ENCODE peak calls at places on chromosomes 11 and 22, in nine cellular contexts. One of them, this sample, is unnamed.

GRCh38 chr11:95154514-95154913 is 64.9 kb downstream of the ENDOD1 start:
- DNase-seq in BE2C: peak; percentile 74
- DNase-seq in tibial artery: no peak
- DNase-seq in PC-9: peak; percentile 55
- DNase-seq in astrocyte of the cerebellum: peak; percentile 63
- DNase-seq in fibroblast of lung: peak; percentile 42
- DNase-seq in colonic mucosa: peak; percentile 53
- DNase-seq in CD8-positive, alpha-beta T cell: peak; percentile 49
- DNase-seq in psoas muscle: peak; percentile 54
- DNase-seq in this sample: peak; percentile 67

GRCh38 chr11:74204692-74205091 is 33.6 kb downstream of the PPME1 start:
- DNase-seq in fibroblast of lung: no peak
- DNase-seq in psoas muscle: no peak
- DNase-seq in astrocyte of the cerebellum: no peak
- DNase-seq in colonic mucosa: no peak
- DNase-seq in CD8-positive, alpha-beta T cell: no peak
- DNase-seq in BE2C: no peak
- DNase-seq in PC-9: no peak
- DNase-seq in tibial artery: no peak
- DNase-seq in this sample: no peak

GRCh38 chr11:72354356-72355115 is 79.8 kb downstream of the CLPB start:
- DNase-seq in psoas muscle: no peak
- DNase-seq in colonic mucosa: no peak
- DNase-seq in astrocyte of the cerebellum: no peak
- DNase-seq in BE2C: peak; percentile 78
- DNase-seq in PC-9: peak; percentile 50
- DNase-seq in CD8-positive, alpha-beta T cell: no peak
- DNase-seq in fibroblast of lung: peak; percentile 53
- DNase-seq in tibial artery: no peak
- DNase-seq in this sample: no peak

GRCh38 chr22:40401532-40401931 is 31.1 kb downstream of the SGSM3 start:
- DNase-seq in colonic mucosa: no peak
- DNase-seq in BE2C: no peak
- DNase-seq in tibial artery: no peak
- DNase-seq in PC-9: no peak
- DNase-seq in astrocyte of the cerebellum: no peak
- DNase-seq in fibroblast of lung: no peak
- DNase-seq in CD8-positive, alpha-beta T cell: peak; percentile 42
- DNase-seq in psoas muscle: no peak
- DNase-seq in this sample: no peak

GRCh38 chr11:96339704-96340554 is 3.1 kb downstream of the MAML2 start:
- DNase-seq in psoas muscle: no peak
- DNase-seq in BE2C: no peak
- DNase-seq in CD8-positive, alpha-beta T cell: no peak
- DNase-seq in PC-9: no peak
- DNase-seq in colonic mucosa: peak; percentile 43
- DNase-seq in fibroblast of lung: peak; percentile 72
- DNase-seq in tibial artery: no peak
- DNase-seq in astrocyte of the cerebellum: no peak
- DNase-seq in this sample: peak; percentile 46

GRCh38 chr22:21693999-21694341 is 28.2 kb downstream of the PPIL2 start:
- DNase-seq in BE2C: no peak
- DNase-seq in fibroblast of lung: no peak
- DNase-seq in colonic mucosa: no peak
- DNase-seq in CD8-positive, alpha-beta T cell: no peak
- DNase-seq in astrocyte of the cerebellum: no peak
- DNase-seq in PC-9: no peak
- DNase-seq in tibial artery: no peak
- DNase-seq in psoas muscle: no peak
- DNase-seq in this sample: no peak

GRCh38 chr11:61885784-61886580 is 5.4 kb downstream of the FADS3 start:
- DNase-seq in tibial artery: no peak
- DNase-seq in psoas muscle: no peak
- DNase-seq in fibroblast of lung: no peak
- DNase-seq in astrocyte of the cerebellum: no peak
- DNase-seq in PC-9: no peak
- DNase-seq in BE2C: no peak
- DNase-seq in CD8-positive, alpha-beta T cell: no peak
- DNase-seq in colonic mucosa: no peak
- DNase-seq in this sample: no peak

GRCh38 chr11:7524831-7525230 is 11.0 kb downstream of the PPFIBP2 start:
- DNase-seq in CD8-positive, alpha-beta T cell: no peak
- DNase-seq in tibial artery: no peak
- DNase-seq in colonic mucosa: no peak
- DNase-seq in BE2C: peak; percentile 37
- DNase-seq in fibroblast of lung: no peak
- DNase-seq in psoas muscle: no peak
- DNase-seq in astrocyte of the cerebellum: no peak
- DNase-seq in PC-9: no peak
- DNase-seq in this sample: no peak

GRCh38 chr11:114058026-114058706 is 1.3 kb upstream of the ZBTB16 start:
- DNase-seq in PC-9: no peak
- DNase-seq in colonic mucosa: no peak
- DNase-seq in psoas muscle: peak; percentile 90
- DNase-seq in fibroblast of lung: no peak
- DNase-seq in BE2C: no peak
- DNase-seq in CD8-positive, alpha-beta T cell: no peak
- DNase-seq in tibial artery: no peak
- DNase-seq in astrocyte of the cerebellum: no peak
- DNase-seq in this sample: no peak

GRCh38 chr11:114057147-114057546 is 2.4 kb upstream of the ZBTB16 start:
- DNase-seq in colonic mucosa: no peak
- DNase-seq in PC-9: no peak
- DNase-seq in psoas muscle: no peak
- DNase-seq in fibroblast of lung: no peak
- DNase-seq in BE2C: no peak
- DNase-seq in astrocyte of the cerebellum: no peak
- DNase-seq in CD8-positive, alpha-beta T cell: no peak
- DNase-seq in tibial artery: no peak
- DNase-seq in this sample: no peak

GRCh38 chr11:114056409-114056808 is 3.1 kb upstream of the ZBTB16 start:
- DNase-seq in astrocyte of the cerebellum: no peak
- DNase-seq in tibial artery: no peak
- DNase-seq in psoas muscle: no peak
- DNase-seq in BE2C: no peak
- DNase-seq in CD8-positive, alpha-beta T cell: no peak
- DNase-seq in PC-9: no peak
- DNase-seq in fibroblast of lung: no peak
- DNase-seq in colonic mucosa: no peak
- DNase-seq in this sample: no peak

GRCh38 chr11:114058871-114059277 is 637 bp upstream of the ZBTB16 start:
- DNase-seq in colonic mucosa: no peak
- DNase-seq in CD8-positive, alpha-beta T cell: no peak
- DNase-seq in tibial artery: no peak
- DNase-seq in PC-9: no peak
- DNase-seq in psoas muscle: peak; percentile 75
- DNase-seq in BE2C: no peak
- DNase-seq in astrocyte of the cerebellum: no peak
- DNase-seq in fibroblast of lung: no peak
- DNase-seq in this sample: no peak

DNA sequence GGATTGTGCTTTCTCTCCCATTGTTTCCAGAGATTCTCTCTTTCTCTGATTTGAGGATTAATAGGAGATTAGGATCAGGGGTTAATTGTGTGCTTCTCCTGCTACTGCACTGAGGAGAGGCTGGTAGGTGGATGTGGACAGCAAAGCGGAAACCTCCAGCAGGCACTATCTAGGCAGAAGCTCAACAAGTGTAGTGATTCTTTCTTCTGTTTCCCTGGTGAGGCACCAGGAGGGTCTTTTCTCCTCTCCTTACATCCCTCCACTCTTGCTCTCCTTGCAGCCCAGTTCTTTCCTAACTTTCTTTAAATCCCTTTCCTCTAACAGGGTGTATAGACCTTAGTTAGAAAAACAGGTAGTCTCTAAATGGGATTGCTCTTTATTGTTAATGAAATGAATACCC is 1.9 kb upstream of the ZBTB16 start:
- DNase-seq in tibial artery: no peak
- DNase-seq in colonic mucosa: no peak
- DNase-seq in astrocyte of the cerebellum: no peak
- DNase-seq in psoas muscle: no peak
- DNase-seq in fibroblast of lung: no peak
- DNase-seq in BE2C: no peak
- DNase-seq in PC-9: no peak
- DNase-seq in CD8-positive, alpha-beta T cell: no peak
- DNase-seq in this sample: no peak
- H3K4me3 ChIP-seq in tibial artery: no peak overlapping the region
- H3K4me3 ChIP-seq in colonic mucosa: no peak overlapping the region
- H3K4me3 ChIP-seq in astrocyte of the cerebellum: no peak overlapping the region
- H3K4me3 ChIP-seq in psoas muscle: peak overlapping the region; percentile 97
- H3K4me3 ChIP-seq in fibroblast of lung: no peak overlapping the region
- H3K4me3 ChIP-seq in BE2C: no peak overlapping the region
- H3K4me3 ChIP-seq in PC-9: no peak overlapping the region
- H3K4me3 ChIP-seq in CD8-positive, alpha-beta T cell: no peak overlapping the region
- H3K4me3 ChIP-seq in this sample: no peak overlapping the region

GRCh38 chr11:34837246-34837856 is 78.8 kb downstream of the APIP start:
- DNase-seq in psoas muscle: no peak
- DNase-seq in BE2C: no peak
- DNase-seq in astrocyte of the cerebellum: no peak
- DNase-seq in PC-9: no peak
- DNase-seq in colonic mucosa: no peak
- DNase-seq in tibial artery: no peak
- DNase-seq in fibroblast of lung: no peak
- DNase-seq in CD8-positive, alpha-beta T cell: no peak
- DNase-seq in this sample: no peak
- TF ChIP-seq CTCF in psoas muscle: no peak
- TF ChIP-seq CTCF in BE2C: no peak
- TF ChIP-seq CTCF in astrocyte of the cerebellum: no peak
- TF ChIP-seq CTCF in PC-9: no peak
- TF ChIP-seq CTCF in colonic mucosa: no peak
- TF ChIP-seq CTCF in tibial artery: no peak
- TF ChIP-seq CTCF in fibroblast of lung: no peak
- TF ChIP-seq CTCF in CD8-positive, alpha-beta T cell: no peak
- TF ChIP-seq CTCF in this sample: no peak

GRCh38 chr11:114432893-114433292 is 6.4 kb upstream of the REXO2 start:
- DNase-seq in colonic mucosa: no peak
- DNase-seq in astrocyte of the cerebellum: no peak
- DNase-seq in psoas muscle: no peak
- DNase-seq in CD8-positive, alpha-beta T cell: no peak
- DNase-seq in tibial artery: no peak
- DNase-seq in PC-9: no peak
- DNase-seq in fibroblast of lung: no peak
- DNase-seq in BE2C: no peak
- DNase-seq in this sample: no peak
- H3K4me3 ChIP-seq in colonic mucosa: no peak overlapping the region
- H3K4me3 ChIP-seq in astrocyte of the cerebellum: no peak overlapping the region
- H3K4me3 ChIP-seq in psoas muscle: no peak overlapping the region
- H3K4me3 ChIP-seq in CD8-positive, alpha-beta T cell: no peak overlapping the region
- H3K4me3 ChIP-seq in tibial artery: no peak overlapping the region
- H3K4me3 ChIP-seq in PC-9: no peak overlapping the region
- H3K4me3 ChIP-seq in fibroblast of lung: no peak overlapping the region
- H3K4me3 ChIP-seq in BE2C: no peak overlapping the region
- H3K4me3 ChIP-seq in this sample: no peak overlapping the region

GRCh38 chr11:20671856-20672546 is 2.6 kb downstream of the NELL1 start:
- DNase-seq in colonic mucosa: no peak
- DNase-seq in astrocyte of the cerebellum: no peak
- DNase-seq in BE2C: no peak
- DNase-seq in PC-9: no peak
- DNase-seq in CD8-positive, alpha-beta T cell: no peak
- DNase-seq in tibial artery: no peak
- DNase-seq in fibroblast of lung: no peak
- DNase-seq in psoas muscle: no peak
- DNase-seq in this sample: no peak
- TF ChIP-seq CTCF in colonic mucosa: no peak
- TF ChIP-seq CTCF in astrocyte of the cerebellum: peak; percentile 34
- TF ChIP-seq CTCF in BE2C: peak; percentile 52
- TF ChIP-seq CTCF in PC-9: no peak
- TF ChIP-seq CTCF in CD8-positive, alpha-beta T cell: no peak
- TF ChIP-seq CTCF in tibial artery: no peak
- TF ChIP-seq CTCF in fibroblast of lung: peak; percentile 8
- TF ChIP-seq CTCF in psoas muscle: no peak
- TF ChIP-seq CTCF in this sample: no peak

DNA sequence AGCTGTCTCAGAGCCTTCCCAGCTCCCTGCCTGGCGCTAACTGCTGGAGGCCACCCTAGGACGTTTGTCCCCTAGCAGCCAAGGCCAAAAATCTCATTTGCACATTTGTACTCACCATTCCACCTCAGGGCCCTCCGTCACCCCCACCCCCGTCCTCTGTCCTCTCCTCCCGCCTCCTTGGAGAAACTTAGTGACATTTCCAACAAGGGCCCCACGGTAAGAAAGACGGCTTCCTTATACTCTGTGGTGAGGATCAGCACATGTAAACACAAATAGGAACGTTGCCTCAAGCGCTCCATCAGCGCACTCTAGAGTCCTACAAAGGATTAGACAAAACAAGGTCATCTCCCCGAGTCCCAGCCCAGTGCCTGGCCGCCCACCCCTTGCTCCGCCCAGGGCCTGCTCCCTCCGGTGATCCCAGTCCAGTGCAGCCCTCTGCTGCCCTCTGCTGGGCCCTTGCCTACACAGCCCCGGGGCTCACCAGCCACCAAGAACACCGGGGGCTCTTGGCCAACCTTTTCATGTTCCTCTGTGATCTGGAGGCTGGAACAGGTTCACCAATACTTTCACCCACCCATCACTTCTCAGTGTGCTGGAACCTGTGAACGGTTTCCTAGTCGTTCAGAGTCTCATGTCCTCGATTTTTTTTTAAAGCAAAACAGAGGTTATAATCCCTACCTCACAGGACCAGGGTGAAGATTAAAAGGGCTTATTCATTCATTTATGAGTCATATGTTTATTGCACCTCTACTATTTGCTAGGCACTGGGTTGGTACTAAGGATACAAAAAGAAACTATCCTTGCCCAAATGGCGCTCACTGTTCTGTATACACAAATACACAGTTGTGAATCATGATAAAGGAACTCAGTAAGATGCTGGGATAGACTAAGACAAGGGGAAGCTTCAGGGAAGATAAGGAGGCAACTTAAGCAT is 15.2 kb upstream of the CTR9 start:
- DNase-seq in CD8-positive, alpha-beta T cell: peak; percentile 78
- DNase-seq in tibial artery: peak; percentile 95
- DNase-seq in BE2C: peak; percentile 90
- DNase-seq in psoas muscle: peak; percentile 98
- DNase-seq in PC-9: peak; percentile 90
- DNase-seq in fibroblast of lung: peak; percentile 88
- DNase-seq in colonic mucosa: peak; percentile 92
- DNase-seq in astrocyte of the cerebellum: peak; percentile 92
- DNase-seq in this sample: peak; percentile 98
- H3K4me3 ChIP-seq in CD8-positive, alpha-beta T cell: peak overlapping the region; percentile 3
- H3K4me3 ChIP-seq in tibial artery: peak overlapping the region; percentile 15
- H3K4me3 ChIP-seq in BE2C: peak overlapping the region; percentile 41
- H3K4me3 ChIP-seq in psoas muscle: peak overlapping the region; percentile 34
- H3K4me3 ChIP-seq in PC-9: peak overlapping the region; percentile 39
- H3K4me3 ChIP-seq in fibroblast of lung: peak overlapping the region; percentile 15
- H3K4me3 ChIP-seq in colonic mucosa: no peak overlapping the region
- H3K4me3 ChIP-seq in astrocyte of the cerebellum: no peak overlapping the region
- H3K4me3 ChIP-seq in this sample: peak overlapping the region; percentile 45

DNA sequence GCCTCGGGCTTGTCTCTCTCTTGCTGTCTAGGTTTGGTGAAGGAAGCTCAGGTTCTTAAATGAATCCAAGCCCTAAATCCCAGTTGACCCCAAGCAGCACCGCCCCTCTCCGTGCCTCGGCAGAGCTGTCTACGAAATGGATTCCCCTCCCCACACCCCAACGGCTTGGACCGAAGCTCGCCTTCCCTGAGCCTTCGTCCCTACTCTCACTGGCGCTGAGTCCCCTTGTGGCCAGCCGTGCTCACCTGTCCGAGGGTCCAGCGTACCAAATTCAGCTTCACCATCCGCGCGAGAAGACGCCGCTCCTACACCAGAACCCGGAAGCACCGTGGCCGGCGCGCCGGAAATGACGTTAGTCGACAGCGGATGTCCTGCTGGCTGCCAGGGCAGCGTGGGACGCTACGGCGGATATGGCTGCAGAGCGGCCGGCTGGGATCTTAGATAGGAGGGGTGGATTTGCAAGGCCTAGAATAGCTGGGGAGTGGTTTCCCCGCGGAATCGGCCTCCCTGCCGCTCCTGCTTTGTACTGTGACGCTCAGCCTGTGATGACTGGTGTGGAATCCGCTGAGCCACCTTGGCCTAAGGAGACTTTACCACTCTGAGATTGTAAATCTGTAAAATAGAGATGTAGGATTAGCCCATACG is at the start of gene TFIP11:
- DNase-seq in psoas muscle: peak; percentile 98
- DNase-seq in astrocyte of the cerebellum: peak; percentile 81
- DNase-seq in BE2C: peak; percentile 95
- DNase-seq in colonic mucosa: peak; percentile 97
- DNase-seq in PC-9: peak; percentile 90
- DNase-seq in fibroblast of lung: peak; percentile 93
- DNase-seq in tibial artery: peak; percentile 94
- DNase-seq in CD8-positive, alpha-beta T cell: peak; percentile 83
- DNase-seq in this sample: peak; percentile 88
- TF ChIP-seq CTCF in psoas muscle: no peak
- TF ChIP-seq CTCF in astrocyte of the cerebellum: no peak
- TF ChIP-seq CTCF in BE2C: peak; percentile 9
- TF ChIP-seq CTCF in colonic mucosa: no peak
- TF ChIP-seq CTCF in PC-9: no peak
- TF ChIP-seq CTCF in fibroblast of lung: no peak
- TF ChIP-seq CTCF in tibial artery: no peak
- TF ChIP-seq CTCF in CD8-positive, alpha-beta T cell: no peak
- TF ChIP-seq CTCF in this sample: peak; percentile 1